ENCODE peak calls at places on chromosomes 3 and 15, in seven cellular contexts. Y is GM06990; E is EL; A is BJ; Q is activated CD4-positive, alpha-beta T cell treated with anti-CD3 and anti-CD28 coated beads, Interleukin-2, amount 10 ng/mL, durations not matched to agents 7 days and 5 days; K is C1 segment of cervical spinal cord; C is non-pigmented ciliary epithelial cell. F is an unnamed sample.

GRCh38 chr3:53829605-53830004 is 16.6 kb downstream of the CHDH start:
- DNase-seq in E (no peak), K (no peak), Q (no peak), A (no peak), C (no peak), Y (no peak), F (no peak)

GRCh38 chr3:111579495-111579894 is 15.7 kb downstream of the ZBED2 start:
- DNase-seq in Y (no peak), E (no peak), K (no peak), C (no peak), A (no peak), Q (no peak), F (no peak)

GRCh38 chr15:85755471-85755870 is 39.3 kb downstream of the KLHL25 start:
- DNase-seq in Q (no peak), E (no peak), Y (no peak), A (no peak), K (no peak), C (no peak), F (no peak)

GRCh38 chr3:143078883-143079282 is 40.7 kb upstream of the CHST2 start:
- DNase-seq in E (peak), C (peak), A (no peak), K (no peak), Q (no peak), Y (no peak), F (no peak)

GRCh38 chr3:2511356-2511755 is 412.7 kb downstream of the CNTN4 start:
- DNase-seq in Y (no peak), E (no peak), C (no peak), A (no peak), K (no peak), Q (no peak), F (no peak)

GRCh38 chr3:138974467-138974866 is 27.4 kb downstream of the FOXL2NB start:
- DNase-seq in Y (no peak), A (no peak), Q (no peak), E (peak), C (no peak), K (no peak), F (no peak)

GRCh38 chr3:9352917-9353823 is 9.7 kb upstream of the THUMPD3 start:
- DNase-seq in A (no peak), Q (peak), Y (no peak), K (peak), C (no peak), E (peak), F (peak)

GRCh38 chr3:38519000-38519399 is 22.9 kb downstream of the EXOG start:
- DNase-seq in K (no peak), Y (no peak), Q (no peak), A (peak), C (no peak), E (peak), F (no peak)

GRCh38 chr15:80934761-80935221 is 54.8 kb downstream of the MESD start:
- DNase-seq in Y (no peak), K (no peak), E (peak), Q (no peak), C (peak), A (no peak), F (no peak)

GRCh38 chr3:19881036-19881435 is 53.0 kb downstream of the EFHB start:
- DNase-seq in Y (no peak), E (no peak), A (no peak), K (no peak), Q (no peak), C (no peak), F (no peak)

GRCh38 chr3:177281292-177281942 is 84.1 kb upstream of the TBL1XR1 start:
- DNase-seq in K (no peak), E (no peak), Y (no peak), Q (peak), A (no peak), C (no peak), F (no peak)

GRCh38 chr3:187738089-187738399 is 7.2 kb downstream of the BCL6 start:
- DNase-seq in E (no peak), Y (no peak), C (no peak), K (no peak), Q (no peak), A (no peak), F (no peak)

GRCh38 chr3:141618511-141618910 is 119.6 kb upstream of the RNF7 start:
- DNase-seq in C (no peak), E (no peak), K (no peak), Q (no peak), A (no peak), Y (no peak), F (no peak)

GRCh38 chr15:41944313-41944940 is 27.9 kb downstream of the EHD4 start:
- DNase-seq in Y (no peak), K (no peak), Q (no peak), C (peak), A (peak), E (peak), F (no peak)

GRCh38 chr3:16132926-16133325 is 41.6 kb upstream of the GALNT15 start:
- DNase-seq in Q (no peak), K (no peak), A (no peak), E (no peak), Y (no peak), C (no peak), F (no peak)

GRCh38 chr15:50162988-50163718 is 18.8 kb upstream of the SLC27A2 start:
- DNase-seq in Y (no peak), E (peak), A (no peak), C (no peak), K (no peak), Q (no peak), F (no peak)

GRCh38 chr3:48407542-48408099 is 22.3 kb downstream of the PLXNB1 start:
- DNase-seq in Q (no peak), Y (no peak), A (no peak), C (no peak), K (no peak), E (no peak), F (peak)